ENCODE peak calls at places on chromosome 5, in ten cellular contexts. C, N, Q, F, B, D, U, R, P and M are unnamed samples.

GRCh38 chr5:55547792-55548191 is 13.0 kb upstream of the PLPP1 start:
- DNase-seq in C (no peak), F (no peak), D (no peak), P (no peak), Q (no peak), U (no peak), N (no peak), R (no peak), B (no peak), M (no peak)

GRCh38 chr5:143213851-143214363 is 189.6 kb downstream of the NR3C1 start:
- DNase-seq in F (no peak), B (peak), U (no peak), N (no peak), D (no peak), R (no peak), C (no peak), Q (no peak), P (no peak), M (no peak)

GRCh38 chr5:22572941-22573340 is 280.2 kb downstream of the CDH12 start:
- DNase-seq in P (no peak), N (no peak), R (no peak), U (no peak), D (no peak), B (no peak), C (no peak), Q (no peak), F (no peak), M (no peak)

GRCh38 chr5:124905256-124905655 is 158.8 kb upstream of the ZNF608 start:
- DNase-seq in R (no peak), P (no peak), U (no peak), C (no peak), N (no peak), Q (no peak), D (peak), B (no peak), F (no peak), M (no peak)

GRCh38 chr5:57598756-57599155 is 116.1 kb upstream of the ACTBL2 start:
- DNase-seq in Q (peak), N (no peak), D (no peak), F (no peak), U (peak), C (no peak), P (peak), R (no peak), B (peak), M (peak)

GRCh38 chr5:75509956-75510355 is 1.5 kb downstream of the CERT1 start:
- DNase-seq in R (no peak), D (peak), B (peak), N (no peak), F (no peak), P (no peak), C (no peak), Q (no peak), U (peak), M (no peak)

GRCh38 chr5:90329911-90330310 is 79.6 kb downstream of the CETN3 start:
- DNase-seq in U (no peak), D (no peak), R (no peak), Q (no peak), P (no peak), B (no peak), C (no peak), N (no peak), F (no peak), M (no peak)

GRCh38 chr5:180253036-180253824 is 38.7 kb downstream of the MAPK9 start:
- DNase-seq in U (no peak), N (no peak), P (no peak), D (no peak), Q (no peak), B (no peak), R (no peak), C (no peak), F (no peak), M (no peak)

GRCh38 chr5:154442801-154443200 is 3.0 kb upstream of the SAP30L start:
- DNase-seq in Q (no peak), F (no peak), U (no peak), R (no peak), C (no peak), P (no peak), D (no peak), B (no peak), N (no peak), M (no peak)

GRCh38 chr5:172443441-172444109 is 10.8 kb downstream of the SH3PXD2B start:
- DNase-seq in F (peak), N (no peak), C (peak), P (peak), D (no peak), B (peak), R (no peak), Q (peak), U (peak), M (no peak)

GRCh38 chr5:27171696-27172362 is 133.4 kb upstream of the CDH9 start:
- DNase-seq in U (no peak), Q (no peak), P (no peak), C (peak), F (no peak), N (no peak), R (no peak), D (no peak), B (no peak), M (no peak)

GRCh38 chr5:60487885-60488425 is 212.0 kb downstream of the DEPDC1B start:
- DNase-seq in D (no peak), B (peak), N (no peak), Q (no peak), P (no peak), F (no peak), R (no peak), U (peak), C (peak), M (no peak)

GRCh38 chr5:179427676-179428056 is 82.4 kb upstream of the ADAMTS2 start:
- DNase-seq in F (peak), Q (no peak), C (no peak), B (no peak), D (no peak), R (no peak), N (no peak), P (no peak), U (no peak), M (no peak)

GRCh38 chr5:157348049-157348400 is 82.1 kb downstream of the CYFIP2 start:
- DNase-seq in N (no peak), U (no peak), R (no peak), P (no peak), D (no peak), B (no peak), Q (no peak), C (no peak), F (no peak), M (no peak)

GRCh38 chr5:89769975-89770374 is 639.6 kb downstream of the CETN3 start:
- DNase-seq in N (no peak), B (peak), D (no peak), P (no peak), C (no peak), R (no peak), Q (no peak), U (peak), F (no peak), M (no peak)

GRCh38 chr5:16628376-16628775 is 11.6 kb upstream of the RETREG1 start:
- DNase-seq in P (no peak), B (peak), Q (no peak), R (no peak), N (no peak), F (no peak), D (no peak), C (no peak), U (peak), M (no peak)

GRCh38 chr5:171269717-171270116 is 39.3 kb upstream of the TLX3 start:
- DNase-seq in F (no peak), P (peak), C (no peak), U (peak), Q (no peak), N (no peak), D (no peak), R (no peak), B (peak), M (no peak)

GRCh38 chr5:171275822-171276544 is 33.1 kb upstream of the TLX3 start:
- DNase-seq in Q (no peak), R (no peak), U (no peak), P (no peak), F (no peak), B (no peak), D (no peak), C (no peak), N (no peak), M (no peak)

GRCh38 chr5:171270136-171270535 is 38.9 kb upstream of the TLX3 start:
- DNase-seq in B (peak), N (no peak), D (no peak), Q (no peak), R (no peak), U (peak), C (no peak), F (no peak), P (no peak), M (no peak)

GRCh38 chr5:171271798-171272197 is 37.2 kb upstream of the TLX3 start:
- DNase-seq in C (no peak), U (no peak), R (no peak), Q (no peak), P (no peak), N (no peak), D (no peak), F (no peak), B (no peak), M (no peak)

GRCh38 chr5:171272996-171273970 is 35.8 kb upstream of the TLX3 start:
- DNase-seq in F (no peak), D (peak), N (no peak), C (no peak), U (peak), R (no peak), P (no peak), Q (no peak), B (peak), M (no peak)
- TF ChIP-seq CTCF in F (no peak), D (peak), N (peak), C (no peak), U (peak), R (no peak), P (peak), Q (peak), B (peak), M (peak)

GRCh38 chr5:146040559-146040958 is 64.8 kb downstream of the PLAC8L1 start:
- DNase-seq in D (no peak), R (no peak), C (no peak), P (no peak), B (no peak), Q (no peak), F (no peak), N (no peak), U (no peak), M (no peak)
- TF ChIP-seq CTCF in D (no peak), R (no peak), C (no peak), P (no peak), B (no peak), Q (no peak), F (no peak), N (no peak), U (no peak), M (no peak)

GRCh38 chr5:77936365-77936693 is 160.2 kb upstream of the TBCA start:
- DNase-seq in C (no peak), D (no peak), Q (no peak), N (no peak), R (no peak), B (no peak), F (no peak), P (no peak), U (no peak), M (no peak)
- TF ChIP-seq CTCF in C (no peak), D (no peak), Q (no peak), N (no peak), R (no peak), B (no peak), F (no peak), P (no peak), U (no peak), M (no peak)

DNA sequence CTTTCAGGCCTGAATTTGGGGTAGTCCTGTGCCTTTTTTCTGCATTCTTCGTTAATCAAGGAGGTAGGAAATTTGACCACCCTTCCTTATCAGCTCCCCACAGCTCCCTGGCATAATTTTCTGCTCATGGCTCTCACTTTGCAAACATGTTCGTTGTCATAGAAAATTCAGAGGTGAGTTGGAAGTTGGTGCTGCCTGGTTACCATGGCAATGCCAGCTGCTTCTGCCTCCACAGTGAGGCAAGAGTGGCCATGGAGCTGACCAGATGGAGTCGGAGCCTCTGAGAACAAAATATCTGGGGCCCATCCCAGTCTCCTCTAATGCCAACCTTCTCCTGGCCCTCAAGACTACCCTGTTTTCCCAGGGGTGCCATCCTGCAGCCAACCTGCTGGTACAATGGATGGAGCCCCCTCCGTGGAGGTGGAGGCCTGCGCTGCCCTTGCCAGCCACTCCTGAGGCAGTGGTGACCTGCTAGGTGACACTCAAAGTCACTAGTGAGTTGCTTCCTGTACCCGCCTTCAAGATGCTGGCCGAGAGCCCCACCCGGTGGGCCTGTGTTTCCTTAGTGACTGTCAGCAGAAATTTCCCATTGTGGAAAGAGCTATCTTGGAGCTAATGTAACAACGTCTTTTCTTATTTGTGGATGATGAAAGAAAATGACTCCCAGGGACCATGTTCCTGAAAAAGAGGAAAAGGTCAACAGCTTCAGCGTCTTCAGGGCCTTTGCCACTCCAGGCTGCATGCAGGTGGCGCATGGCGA is 116.8 kb upstream of the BOD1 start:
- DNase-seq in P (no peak), B (no peak), Q (no peak), R (peak), U (no peak), D (no peak), N (no peak), F (no peak), C (no peak), M (no peak)
- TF ChIP-seq CTCF in P (no peak), B (no peak), Q (no peak), R (no peak), U (no peak), D (no peak), N (no peak), F (no peak), C (no peak), M (no peak)

DNA sequence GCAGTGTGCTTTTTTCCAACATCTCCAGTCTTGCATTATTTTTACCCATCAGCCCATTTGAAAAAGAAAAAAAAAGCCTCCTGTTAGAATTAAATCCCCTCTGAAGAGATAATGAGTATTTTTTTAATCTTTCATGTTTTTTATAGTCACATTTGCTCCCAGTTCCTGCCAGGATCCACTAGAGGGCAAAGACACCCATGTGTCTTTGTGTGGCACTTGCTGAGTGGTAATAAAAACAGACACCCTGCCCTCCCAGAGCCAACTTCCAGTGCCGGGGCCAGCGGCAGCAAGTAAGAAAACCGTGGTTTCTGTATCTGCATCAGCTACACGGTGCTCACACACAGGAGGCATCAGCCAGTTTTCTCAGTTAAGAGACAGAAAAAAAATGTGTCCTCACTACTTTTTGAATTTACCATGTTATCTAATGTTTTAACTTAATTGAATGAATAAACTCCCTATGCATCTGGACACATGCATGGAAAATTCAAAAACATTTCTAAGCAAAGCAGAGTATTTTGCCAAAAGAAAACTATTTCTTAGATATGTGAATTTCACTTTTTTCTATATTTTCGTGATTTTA is 70.2 kb upstream of the PLEKHG4B start:
- DNase-seq in P (no peak), D (no peak), B (peak), C (no peak), U (peak), Q (peak), R (no peak), N (no peak), F (no peak), M (no peak)
- TF ChIP-seq CTCF in P (peak), D (peak), B (peak), C (no peak), U (peak), Q (peak), R (no peak), N (peak), F (no peak), M (peak)

GRCh38 chr5:122030251-122030650 is 47.8 kb downstream of the LOX start:
- DNase-seq in R (no peak), F (no peak), Q (no peak), U (no peak), N (no peak), B (no peak), P (no peak), D (peak), C (no peak), M (no peak)
- TF ChIP-seq CTCF in R (no peak), F (no peak), Q (no peak), U (peak), N (no peak), B (no peak), P (no peak), D (peak), C (no peak), M (peak)

GRCh38 chr5:93915142-93915553 is 173.7 kb upstream of the POU5F2 start:
- DNase-seq in F (no peak), Q (no peak), D (peak), P (no peak), C (no peak), N (no peak), R (no peak), U (peak), B (peak), M (peak)

GRCh38 chr5:93904917-93905316 is 163.5 kb upstream of the POU5F2 start:
- DNase-seq in N (no peak), P (no peak), B (no peak), U (no peak), F (no peak), C (no peak), R (no peak), D (no peak), Q (no peak), M (no peak)

GRCh38 chr5:93909356-93909755 is 168.0 kb upstream of the POU5F2 start:
- DNase-seq in R (no peak), Q (no peak), N (no peak), F (no peak), D (peak), P (no peak), B (no peak), C (no peak), U (peak), M (no peak)
- TF ChIP-seq CTCF in R (no peak), Q (peak), N (peak), F (no peak), D (peak), P (peak), B (peak), C (no peak), U (peak), M (peak)

GRCh38 chr5:178071108-178071507 is 42.2 kb upstream of the N4BP3 start:
- DNase-seq in U (no peak), N (no peak), F (peak), B (no peak), Q (no peak), R (no peak), P (no peak), D (no peak), C (no peak), M (no peak)

GRCh38 chr5:178078197-178078995 is 34.9 kb upstream of the N4BP3 start:
- DNase-seq in D (no peak), Q (no peak), B (peak), C (no peak), P (peak), N (no peak), U (peak), R (no peak), F (no peak), M (no peak)

GRCh38 chr5:178072749-178073148 is 40.6 kb upstream of the N4BP3 start:
- DNase-seq in R (no peak), B (no peak), Q (no peak), F (no peak), C (no peak), P (no peak), U (no peak), N (no peak), D (no peak), M (no peak)

GRCh38 chr5:178077751-178078150 is 35.6 kb upstream of the N4BP3 start:
- DNase-seq in C (no peak), F (no peak), D (peak), P (no peak), B (no peak), N (no peak), Q (no peak), U (no peak), R (no peak), M (no peak)

DNA sequence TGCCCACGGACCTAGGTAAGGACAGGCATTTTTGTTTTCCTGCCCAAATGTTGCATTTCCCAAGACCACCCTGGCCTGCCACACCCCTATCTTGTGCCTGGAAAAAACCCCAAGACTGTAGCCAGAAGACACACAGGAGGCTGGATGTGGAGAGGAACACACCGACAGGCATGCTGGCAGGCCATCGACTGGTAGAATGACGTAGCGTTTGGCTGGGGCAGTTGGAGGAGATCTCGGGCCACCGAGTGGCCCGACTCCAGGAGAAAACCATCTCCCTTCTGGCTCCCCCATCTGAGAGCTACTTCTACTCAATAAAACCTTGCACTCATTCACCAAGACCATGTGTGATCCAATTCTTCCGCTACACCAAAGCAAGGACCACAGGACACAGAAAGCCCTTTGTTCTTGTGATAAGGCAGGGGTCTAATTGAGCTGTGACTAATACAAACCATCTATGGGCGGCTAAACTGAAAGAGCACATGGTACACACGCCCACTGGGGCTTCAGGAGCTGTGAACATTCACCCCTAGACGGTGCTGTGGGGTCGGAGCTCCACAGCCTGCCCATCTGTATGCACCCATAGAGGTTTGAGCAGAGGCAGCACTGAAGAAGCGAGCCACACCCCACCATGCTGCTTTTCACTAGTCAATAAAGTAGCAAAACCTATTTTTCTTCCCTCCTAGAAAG is 38.9 kb upstream of the N4BP3 start:
- DNase-seq in F (no peak), N (peak), B (no peak), Q (no peak), P (no peak), C (no peak), U (no peak), D (peak), R (no peak), M (no peak)
- TF ChIP-seq CTCF in F (no peak), N (no peak), B (no peak), Q (no peak), P (no peak), C (no peak), U (no peak), D (no peak), R (no peak), M (no peak)

GRCh38 chr5:147336871-147337270 is 102.0 kb downstream of the STK32A start:
- DNase-seq in P (no peak), U (no peak), D (peak), R (no peak), N (no peak), Q (no peak), F (no peak), B (no peak), C (no peak), M (no peak)

GRCh38 chr5:147344861-147345260 is 110.0 kb downstream of the STK32A start:
- DNase-seq in U (no peak), F (no peak), C (no peak), B (no peak), D (no peak), Q (no peak), P (no peak), R (no peak), N (no peak), M (no peak)

GRCh38 chr5:147341382-147341781 is 106.6 kb downstream of the STK32A start:
- DNase-seq in R (no peak), F (no peak), Q (no peak), N (no peak), C (no peak), D (no peak), B (no peak), U (no peak), P (no peak), M (no peak)

DNA sequence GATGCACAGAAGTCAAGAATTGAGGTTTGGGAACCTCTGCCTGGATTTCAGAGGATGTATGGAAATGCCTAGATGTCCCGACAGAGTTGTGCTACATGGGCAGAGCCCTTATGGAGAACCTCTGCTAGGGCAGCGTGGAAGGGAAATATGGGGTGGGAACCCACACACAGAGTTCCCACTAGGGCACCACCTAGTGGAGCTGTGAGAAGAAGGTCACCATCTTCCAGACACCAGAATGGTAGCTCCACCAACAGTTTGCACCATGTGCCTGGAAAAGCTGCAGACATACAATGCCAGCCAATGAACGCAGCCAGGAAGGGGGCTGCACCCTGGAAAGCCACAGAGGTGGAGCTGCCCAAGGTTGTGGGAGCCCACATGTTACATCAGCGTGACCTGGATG is 104.5 kb downstream of the STK32A start:
- DNase-seq in N (no peak), F (no peak), U (no peak), R (no peak), P (no peak), B (no peak), C (no peak), D (no peak), Q (no peak), M (no peak)
- TF ChIP-seq CTCF in N (no peak), F (no peak), U (no peak), R (no peak), P (no peak), B (no peak), C (no peak), D (no peak), Q (no peak), M (no peak)